ENCODE peak calls at places on chromosome 18, in six cellular contexts. K is Calu3, S is RWPE2, B is mammary epithelial cell, H is colonic mucosa, O is GM20000. F is an unnamed sample.
A peak's percentile ranks its signal among the peaks of the same experiment; 100 is the strongest.

GRCh38 chr18:77632738-77633137 is 383.1 kb downstream of the GALR1 start:
- DNase-seq in H (no peak), O (no peak), S (no peak), K (no peak), B (no peak), F (no peak)

GRCh38 chr18:2410688-2411087 is 160.6 kb downstream of the METTL4 start:
- DNase-seq in H (no peak), B (peak; percentile 76), O (no peak), K (peak; percentile 25), S (no peak), F (no peak)

GRCh38 chr18:76252880-76253279 is 242.2 kb downstream of the ZNF516 start:
- DNase-seq in O (no peak), B (no peak), H (no peak), S (no peak), K (no peak), F (no peak)

GRCh38 chr18:48806551-48807261 is 144.1 kb downstream of the SMAD7 start:
- DNase-seq in B (no peak), O (no peak), S (peak; percentile 21), H (peak; percentile 27), K (no peak), F (no peak)

GRCh38 chr18:44909191-44909719 is 228.6 kb downstream of the SETBP1 start:
- DNase-seq in B (peak; percentile 65), H (no peak), O (peak; percentile 45), K (no peak), S (no peak), F (no peak)

GRCh38 chr18:62717850-62718229 is 2.5 kb downstream of the PHLPP1 start:
- DNase-seq in B (peak; percentile 7), O (no peak), S (no peak), H (no peak), K (no peak), F (no peak)

GRCh38 chr18:43671431-43671830 is 394.1 kb upstream of the SYT4 start:
- DNase-seq in H (no peak), O (no peak), B (peak; percentile 70), S (no peak), K (no peak), F (no peak)

GRCh38 chr18:73942956-73943355 is 204.7 kb downstream of the FBXO15 start:
- DNase-seq in H (no peak), K (no peak), O (no peak), S (no peak), B (no peak), F (peak; percentile 53)

GRCh38 chr18:48590678-48591077 is 51.8 kb downstream of the CTIF start:
- DNase-seq in K (no peak), B (peak; percentile 42), O (no peak), H (no peak), S (no peak), F (no peak)

GRCh38 chr18:37997695-37998094 is 432.1 kb upstream of the CELF4 start:
- DNase-seq in B (no peak), S (no peak), O (no peak), H (no peak), K (no peak), F (no peak)

GRCh38 chr18:65352183-65352582 is 398.6 kb upstream of the CDH7 start:
- DNase-seq in K (no peak), O (no peak), B (no peak), S (no peak), H (no peak), F (no peak)

GRCh38 chr18:62460851-62461300 is 61.9 kb upstream of the ZCCHC2 start:
- DNase-seq in K (no peak), S (no peak), O (no peak), H (no peak), B (no peak), F (no peak)

GRCh38 chr18:58221060-58221725 is 177.2 kb downstream of the NEDD4L start:
- DNase-seq in B (peak; percentile 98), H (peak; percentile 85), S (peak; percentile 84), K (peak; percentile 79), O (no peak), F (peak; percentile 72)

GRCh38 chr18:48163184-48164095 is 233.0 kb upstream of the SMAD2 start:
- DNase-seq in O (no peak), H (no peak), B (no peak), K (no peak), S (no peak), F (no peak)

GRCh38 chr18:6994053-6994452 is 123.5 kb downstream of the LAMA1 start:
- DNase-seq in S (no peak), B (peak; percentile 93), H (no peak), K (no peak), O (no peak), F (no peak)

GRCh38 chr18:34801769-34802168 is 91.7 kb downstream of the DTNA start:
- DNase-seq in O (no peak), H (no peak), B (peak; percentile 71), S (no peak), K (no peak), F (no peak)

GRCh38 chr18:76875390-76876330 is 53.3 kb downstream of the ZNF236 start:
- DNase-seq in K (peak; percentile 52), O (peak; percentile 60), S (no peak), H (peak; percentile 68), B (peak; percentile 20), F (no peak)

GRCh38 chr18:25189391-25190185 is 162.4 kb downstream of the ZNF521 start:
- DNase-seq in B (no peak), H (no peak), S (no peak), O (no peak), K (no peak), F (no peak)

GRCh38 chr18:35376742-35377695 is at the start of gene ZNF396:
- DNase-seq in O (peak; percentile 86), H (peak; percentile 90), K (peak; percentile 87), B (peak; percentile 24), S (no peak), F (peak; percentile 93)

GRCh38 chr18:30271716-30272115 is 770.8 kb downstream of the DSC3 start:
- DNase-seq in S (no peak), B (peak; percentile 0), O (no peak), K (peak; percentile 3), H (no peak), F (no peak)

GRCh38 chr18:74899554-74899953 is 301.9 kb downstream of the ZNF407 start:
- DNase-seq in O (no peak), H (no peak), B (no peak), S (no peak), K (peak; percentile 8), F (no peak)

GRCh38 chr18:75226956-75227316 is 16.3 kb downstream of the TSHZ1 start:
- DNase-seq in S (no peak), H (no peak), B (no peak), K (no peak), O (no peak), F (no peak)

GRCh38 chr18:3655254-3655554 is 205.2 kb downstream of the TGIF1 start:
- DNase-seq in K (no peak), H (no peak), O (no peak), S (no peak), B (no peak), F (no peak)

GRCh38 chr18:853471-853870 is 41.4 kb upstream of the YES1 start:
- DNase-seq in H (no peak), K (no peak), O (no peak), B (no peak), S (no peak), F (no peak)

GRCh38 chr18:23068692-23069305 is 66.5 kb upstream of the CABLES1 start:
- DNase-seq in K (no peak), H (no peak), B (no peak), S (no peak), O (no peak), F (no peak)

GRCh38 chr18:48137354-48138208 is 207.1 kb upstream of the SMAD2 start:
- DNase-seq in S (no peak), K (no peak), O (no peak), B (no peak), H (peak; percentile 73), F (no peak)

GRCh38 chr18:35415511-35416427 is 38.6 kb upstream of the ZNF396 start:
- DNase-seq in O (no peak), S (no peak), H (no peak), K (no peak), B (no peak), F (no peak)

GRCh38 chr18:71809711-71810110 is 734.4 kb downstream of the CBLN2 start:
- DNase-seq in B (peak; percentile 2), S (no peak), H (no peak), K (no peak), O (no peak), F (no peak)

GRCh38 chr18:71808576-71808975 is 735.6 kb downstream of the CBLN2 start:
- DNase-seq in K (no peak), B (no peak), O (no peak), H (no peak), S (no peak), F (no peak)

GRCh38 chr18:71807586-71807985 is 736.6 kb downstream of the CBLN2 start:
- DNase-seq in H (no peak), O (no peak), K (no peak), B (no peak), S (no peak), F (no peak)
- TF ChIP-seq CTCF in H (no peak), O (no peak), K (no peak), B (no peak), S (no peak), F (no peak)

GRCh38 chr18:11761553-11761952 is 72.5 kb downstream of the GNAL start:
- DNase-seq in B (no peak), K (no peak), S (no peak), O (no peak), H (no peak), F (peak; percentile 4)
- TF ChIP-seq CTCF in B (peak; percentile 47), K (peak; percentile 61), S (peak; percentile 14), O (no peak), H (no peak), F (no peak)

DNA sequence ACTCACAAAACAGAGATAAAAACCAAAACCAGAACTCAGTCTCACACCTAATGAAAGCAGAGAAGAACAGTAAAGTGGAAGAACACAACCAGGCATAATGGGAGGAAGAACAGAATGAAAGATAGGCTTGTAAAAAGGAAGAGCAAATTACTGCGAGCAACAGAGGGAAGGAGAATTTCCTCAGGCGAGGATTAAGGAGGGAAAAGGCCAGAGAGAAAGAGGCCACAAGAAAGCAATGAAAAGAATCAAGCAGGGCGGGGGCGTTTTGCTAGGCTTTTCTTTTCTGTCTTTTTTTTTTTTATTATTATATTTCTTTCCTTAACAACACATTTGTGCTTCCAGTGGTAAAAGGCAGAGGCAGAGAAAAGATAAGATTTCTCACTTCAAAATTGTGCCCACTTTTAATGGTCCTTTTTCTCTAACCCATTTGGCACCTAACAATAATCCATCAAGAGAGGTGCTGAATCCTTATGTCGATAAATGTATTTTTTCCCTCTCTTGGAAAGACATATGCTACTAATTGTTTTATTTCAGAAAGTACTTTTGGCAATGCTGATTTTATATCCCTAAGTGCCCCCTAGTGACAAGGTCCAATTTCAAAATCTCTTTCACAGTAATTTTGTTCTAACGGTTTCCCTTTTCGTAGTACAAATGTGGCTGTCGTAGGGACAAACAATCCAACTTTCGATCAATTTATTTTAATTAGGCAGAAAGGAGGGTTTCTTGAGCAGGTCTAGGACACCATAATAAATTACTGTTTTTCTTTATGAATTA is 138.7 kb upstream of the AQP4 start:
- DNase-seq in S (no peak), K (no peak), B (no peak), O (peak; percentile 7), H (no peak), F (no peak)
- TF ChIP-seq CTCF in S (peak; percentile 48), K (no peak), B (peak; percentile 46), O (peak; percentile 5), H (no peak), F (peak; percentile 40)

DNA sequence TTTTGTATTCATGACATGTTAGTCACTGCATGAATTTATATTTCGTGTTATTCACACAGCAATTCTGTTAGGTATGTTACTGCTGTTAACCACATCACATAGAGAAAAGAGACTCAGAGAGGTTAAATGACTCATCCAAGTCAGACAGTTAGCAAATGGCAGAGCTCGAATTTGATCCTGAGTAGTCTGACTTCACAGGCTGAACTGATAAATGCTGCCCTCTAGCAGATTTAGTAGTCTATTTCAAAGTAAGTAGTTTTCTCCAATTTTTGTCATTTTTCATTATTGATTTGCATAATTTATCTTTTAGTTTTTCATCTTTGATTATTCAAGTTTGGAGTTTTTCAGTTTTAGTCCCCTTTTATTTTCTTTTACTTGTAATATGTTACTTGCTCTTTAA is 58.3 kb downstream of the WDR7 start:
- DNase-seq in B (peak; percentile 86), H (no peak), K (peak; percentile 14), S (no peak), O (peak; percentile 54), F (no peak)
- TF ChIP-seq CTCF in B (peak; percentile 50), H (no peak), K (no peak), S (peak; percentile 66), O (no peak), F (no peak)